ENCODE peak calls at places on chromosomes 6 and 20, in five cellular contexts. S is heart left ventricle, V is lower lobe of right lung, E is endothelial cell, A is fibroblast of mammary gland. O is an unnamed sample.

GRCh38 chr6:217048-217659 is 75.1 kb upstream of the DUSP22 start:
- DNase-seq in V (no peak), A (no peak), E (peak), S (no peak), O (no peak)

GRCh38 chr6:99822741-99823512 is 171.1 kb downstream of the MCHR2 start:
- DNase-seq in S (no peak), V (no peak), A (peak), E (peak), O (peak)

GRCh38 chr6:18380165-18380564 is 7.0 kb upstream of the RNF144B start:
- DNase-seq in S (no peak), V (no peak), E (no peak), A (peak), O (no peak)

GRCh38 chr6:167826230-167827061 is at the start of gene AFDN:
- DNase-seq in V (peak), S (peak), A (no peak), E (peak), O (peak)

GRCh38 chr6:148556415-148556814 is 190.4 kb upstream of the UST start:
- DNase-seq in A (no peak), V (peak), E (no peak), S (no peak), O (no peak)

GRCh38 chr20:16263582-16263981 is 309.7 kb downstream of the KIF16B start:
- DNase-seq in V (no peak), E (peak), A (no peak), S (no peak), O (no peak)

GRCh38 chr6:52543729-52544324 is 33.0 kb downstream of the TRAM2 start:
- DNase-seq in V (no peak), E (no peak), S (no peak), A (peak), O (no peak)

GRCh38 chr6:56475736-56476457 is 166.8 kb downstream of the DST start:
- DNase-seq in V (no peak), E (no peak), A (no peak), S (peak), O (no peak)

GRCh38 chr6:80689700-80690099 is 583.2 kb downstream of the BCKDHB start:
- DNase-seq in V (no peak), S (no peak), E (no peak), A (peak), O (no peak)

GRCh38 chr20:36344517-36345132 is 38.5 kb downstream of the DLGAP4 start:
- DNase-seq in A (peak), V (no peak), E (peak), S (peak), O (peak)

GRCh38 chr6:43913388-43914271 is 143.6 kb downstream of the VEGFA start:
- DNase-seq in A (peak), V (peak), E (no peak), S (no peak), O (no peak)

GRCh38 chr6:165249808-165250207 is 59.6 kb downstream of the C6orf118 start:
- DNase-seq in S (no peak), V (no peak), E (no peak), A (no peak), O (no peak)

DNA sequence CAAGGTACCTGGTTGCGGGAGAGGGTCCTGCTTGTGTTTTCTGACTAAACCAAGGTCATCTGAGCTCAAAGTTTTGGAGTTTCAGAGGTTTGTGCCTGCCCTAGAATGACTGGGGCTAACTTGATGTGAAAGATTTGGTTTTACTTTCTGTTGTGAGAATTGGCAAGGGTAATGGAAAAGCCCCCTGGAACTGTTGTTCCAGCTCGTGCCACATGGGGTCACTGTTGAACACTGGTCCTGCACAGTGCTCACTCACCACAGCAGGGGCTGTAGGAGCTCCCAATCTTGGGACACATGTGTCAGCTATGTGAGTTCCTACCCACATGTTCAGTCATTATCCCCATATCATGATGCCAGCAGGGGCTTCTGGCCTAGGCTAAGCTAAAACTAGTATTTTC is 6.5 kb downstream of the TGM6 start:
- DNase-seq in A (peak), E (peak), S (no peak), V (no peak), O (peak)
- TF ChIP-seq CTCF in A (peak), E (peak), S (no peak), V (peak), O (peak)

DNA sequence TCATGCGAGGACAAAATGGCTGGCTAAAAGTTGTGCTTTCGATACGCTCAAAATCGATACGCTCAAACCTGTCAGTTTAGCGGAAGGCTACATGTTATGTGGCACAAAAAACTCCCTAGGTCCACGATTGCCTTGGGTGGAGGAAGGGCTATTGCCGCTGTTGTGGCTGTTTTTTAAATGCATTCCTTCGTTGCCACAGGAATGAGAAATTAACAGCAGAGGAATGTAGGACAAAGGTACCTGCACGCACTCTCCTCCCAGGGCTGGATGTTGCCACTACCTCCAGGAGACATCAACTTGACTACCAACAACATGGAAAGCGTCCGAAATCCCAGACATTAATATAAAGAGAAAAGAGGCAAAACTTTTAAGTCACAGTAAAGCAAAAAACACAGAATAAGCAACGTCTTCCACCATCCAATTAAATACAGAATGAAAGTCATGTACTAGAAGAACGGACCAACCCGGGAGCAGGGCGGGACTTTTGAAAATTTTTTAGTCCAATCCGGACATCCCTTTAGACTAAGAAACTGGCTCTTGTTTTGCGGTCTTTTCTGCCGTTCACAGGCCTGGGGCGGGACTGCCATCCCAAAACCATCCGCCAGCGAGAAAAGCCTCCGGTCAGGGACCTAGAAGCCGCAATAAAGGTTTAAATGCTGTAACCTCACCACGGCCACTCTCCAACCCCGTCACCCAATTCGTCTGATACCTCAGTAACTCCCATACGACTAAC is 32.1 kb upstream of the HFE start:
- DNase-seq in S (peak), A (peak), V (peak), E (peak), O (peak)
- TF ChIP-seq CTCF in S (no peak), A (no peak), V (no peak), E (no peak), O (no peak)

DNA sequence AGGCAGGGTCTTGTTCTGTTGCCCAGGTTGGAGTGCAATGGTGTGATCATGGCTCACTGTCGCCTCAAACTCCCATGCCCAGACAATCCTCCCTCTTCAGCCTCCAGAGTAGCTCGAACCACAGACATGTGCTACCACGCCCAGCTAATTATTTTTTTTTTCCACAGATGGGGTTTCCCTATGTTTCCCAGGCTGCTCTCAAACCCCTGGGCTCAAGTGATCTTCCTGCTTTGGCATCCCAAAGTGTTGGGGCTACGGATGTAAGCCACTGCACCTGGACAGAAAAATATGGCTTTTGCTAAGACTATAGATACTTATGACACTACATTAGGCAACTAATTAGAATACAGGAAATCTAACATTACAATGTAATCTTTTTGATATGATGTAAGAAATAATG is 17.9 kb downstream of the RNF24 start:
- DNase-seq in V (no peak), E (no peak), A (no peak), S (no peak), O (no peak)
- TF ChIP-seq CTCF in V (no peak), E (no peak), A (no peak), S (no peak), O (no peak)

DNA sequence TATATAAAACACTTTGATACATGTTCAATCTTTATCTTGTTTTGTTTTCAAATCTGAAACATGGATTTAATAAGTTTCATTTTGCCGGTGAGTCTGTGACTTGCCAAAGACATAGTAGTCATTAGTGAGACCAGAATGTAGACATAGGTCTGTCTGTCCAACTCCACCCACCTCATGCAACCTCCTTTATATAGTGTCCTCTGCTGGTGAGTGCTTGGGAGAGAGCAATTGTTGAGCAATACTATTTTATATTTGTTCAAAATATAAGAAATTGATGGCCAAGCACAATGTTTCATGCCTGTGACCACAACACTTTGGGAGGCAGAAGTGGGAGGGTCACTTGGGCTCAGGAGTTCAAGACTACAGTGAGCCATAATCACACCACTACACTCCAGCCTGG is 10.8 kb upstream of the LY86 start:
- DNase-seq in A (no peak), S (no peak), E (no peak), V (no peak), O (no peak)
- TF ChIP-seq CTCF in A (no peak), S (no peak), E (no peak), V (no peak), O (no peak)

GRCh38 chr6:89299451-89299850 is 15.6 kb downstream of the GABRR2 start:
- DNase-seq in A (peak), S (no peak), E (no peak), V (no peak), O (no peak)
- TF ChIP-seq CTCF in A (peak), S (no peak), E (no peak), V (no peak), O (no peak)

GRCh38 chr20:288956-289692 is 1.4 kb downstream of the C20orf96 start:
- DNase-seq in A (no peak), E (no peak), S (no peak), V (no peak), O (no peak)

GRCh38 chr20:294602-295001 is 2.8 kb upstream of the ZCCHC3 start:
- DNase-seq in S (no peak), V (no peak), E (no peak), A (no peak), O (no peak)

GRCh38 chr20:286508-286907 is 4.0 kb downstream of the C20orf96 start:
- DNase-seq in V (no peak), S (no peak), A (no peak), E (no peak), O (no peak)

GRCh38 chr20:289693-290080 is 863 bp downstream of the C20orf96 start:
- DNase-seq in A (no peak), V (no peak), E (no peak), S (no peak), O (no peak)

GRCh38 chr20:290081-290831 is at the start of gene C20orf96:
- DNase-seq in E (peak), V (peak), A (peak), S (peak), O (peak)
- TF ChIP-seq CTCF in E (peak), V (peak), A (peak), S (peak), O (no peak)

DNA sequence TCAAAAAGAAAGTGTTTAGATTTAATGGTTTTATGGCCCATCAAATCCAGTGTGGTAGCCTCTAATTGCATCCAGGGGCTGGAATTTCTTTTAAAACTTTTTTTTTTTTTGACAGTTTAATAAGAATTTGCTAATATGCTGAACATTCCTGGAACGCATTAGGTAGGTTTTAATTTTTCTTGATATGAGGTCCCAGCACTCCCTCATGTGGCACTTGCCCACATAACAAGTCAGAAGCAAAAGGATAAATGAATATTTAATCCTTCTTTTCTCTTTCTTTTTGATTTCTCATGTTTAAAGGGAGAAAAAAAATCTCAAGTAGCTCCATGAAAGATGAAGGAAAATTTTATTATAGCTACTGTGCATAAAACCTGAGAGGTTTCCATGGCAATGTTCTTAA is 13.5 kb downstream of the HAO1 start:
- DNase-seq in V (no peak), A (peak), S (no peak), E (no peak), O (no peak)
- TF ChIP-seq CTCF in V (peak), A (peak), S (peak), E (peak), O (no peak)

DNA sequence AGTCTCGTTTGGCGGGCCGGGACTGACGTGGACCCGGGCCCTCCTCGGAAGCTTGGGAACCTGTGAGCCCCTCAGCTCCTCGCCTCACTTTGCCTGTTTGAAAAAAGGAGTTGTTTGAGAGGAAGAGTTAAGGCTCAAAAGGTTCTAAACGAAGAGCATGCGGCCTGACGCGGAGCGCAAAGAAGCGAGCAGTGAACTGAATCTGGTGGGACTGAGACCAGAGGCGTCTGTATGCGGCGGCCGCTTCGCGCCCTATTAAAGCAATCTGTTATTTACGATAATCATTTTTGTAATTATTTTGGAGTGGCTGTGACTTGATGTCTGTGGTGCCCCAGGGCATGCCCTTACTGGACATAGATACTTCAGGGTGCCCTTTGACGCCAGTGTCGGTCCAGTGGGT is 3.3 kb upstream of the TFAP2C start:
- DNase-seq in V (no peak), S (no peak), A (no peak), E (no peak), O (peak)
- TF ChIP-seq CTCF in V (no peak), S (no peak), A (no peak), E (no peak), O (no peak)

O was measured in GM20000.